ENCODE peak calls at places on chromosomes 5 and 9, in nine cellular contexts. F, H, A, J, O, W, S, R and C are unnamed samples.

GRCh38 chr9:127567898-127568617 is 44.0 kb upstream of the STXBP1 start:
- DNase-seq in J (no peak), O (no peak), A (no peak), H (peak), S (no peak), F (peak), W (peak), R (no peak), C (no peak)

GRCh38 chr9:135887585-135888050 is 19.7 kb downstream of the CAMSAP1 start:
- DNase-seq in J (peak), A (no peak), W (peak), F (no peak), S (no peak), H (no peak), R (peak), O (no peak), C (no peak)

GRCh38 chr5:128869970-128870747 is 95.1 kb upstream of the SLC27A6 start:
- DNase-seq in R (no peak), S (no peak), A (no peak), O (no peak), F (no peak), W (no peak), H (no peak), J (no peak), C (no peak)

GRCh38 chr9:12720551-12720950 is 27.4 kb downstream of the TYRP1 start:
- DNase-seq in H (no peak), J (no peak), O (no peak), W (no peak), F (no peak), A (no peak), R (no peak), S (no peak), C (no peak)

GRCh38 chr5:34657550-34657921 is 1.4 kb downstream of the RAI14 start:
- DNase-seq in W (no peak), R (no peak), O (peak), J (no peak), F (no peak), S (peak), H (peak), A (no peak), C (peak)

GRCh38 chr5:180140627-180141006 is 68.4 kb downstream of the RASGEF1C start:
- DNase-seq in F (peak), J (no peak), A (no peak), R (no peak), O (no peak), S (no peak), H (peak), W (peak), C (no peak)

GRCh38 chr5:95446009-95446408 is 54.8 kb downstream of the FAM81B start:
- DNase-seq in A (no peak), J (no peak), O (no peak), W (no peak), R (no peak), S (peak), H (no peak), F (no peak), C (no peak)

GRCh38 chr5:124528838-124529237 is 217.6 kb downstream of the ZNF608 start:
- DNase-seq in J (no peak), F (no peak), H (no peak), A (no peak), O (no peak), W (no peak), R (no peak), S (peak), C (no peak)

GRCh38 chr9:128683340-128684064 is 5.5 kb upstream of the SET start:
- DNase-seq in O (peak), R (peak), J (peak), F (peak), H (no peak), S (no peak), W (peak), A (peak), C (no peak)

GRCh38 chr5:94793816-94794198 is 175.3 kb downstream of the SLF1 start:
- DNase-seq in S (peak), R (no peak), O (no peak), J (no peak), H (no peak), W (no peak), A (no peak), F (no peak), C (no peak)

GRCh38 chr5:173764321-173765029 is 123.7 kb upstream of the CPEB4 start:
- DNase-seq in F (peak), R (peak), S (peak), W (no peak), A (peak), H (peak), O (peak), J (no peak), C (peak)

GRCh38 chr9:20726144-20726543 is 42.1 kb downstream of the FOCAD start:
- DNase-seq in R (no peak), F (no peak), S (no peak), W (no peak), H (no peak), A (no peak), J (no peak), O (no peak), C (no peak)

GRCh38 chr9:127658431-127658830 is 46.4 kb downstream of the STXBP1 start:
- DNase-seq in O (no peak), A (no peak), W (no peak), J (no peak), S (no peak), H (no peak), R (no peak), F (no peak), C (no peak)

GRCh38 chr5:127492854-127493738 is 24.3 kb upstream of the PRRC1 start:
- DNase-seq in F (no peak), W (no peak), H (no peak), S (peak), O (peak), A (no peak), J (peak), R (no peak), C (no peak)

GRCh38 chr9:75993434-75993833 is 103.0 kb downstream of the PCSK5 start:
- DNase-seq in J (no peak), R (no peak), S (peak), O (peak), H (no peak), F (no peak), W (no peak), A (no peak), C (no peak)

GRCh38 chr5:139651863-139652787 is 4.0 kb downstream of the CXXC5 start:
- DNase-seq in R (peak), F (peak), S (peak), H (peak), W (peak), O (peak), A (peak), J (peak), C (no peak)

GRCh38 chr9:38484076-38484637 is 59.9 kb upstream of the IGFBPL1 start:
- DNase-seq in H (no peak), J (no peak), F (no peak), R (no peak), A (no peak), W (no peak), O (no peak), S (no peak), C (no peak)

GRCh38 chr5:27494845-27495244 is 456.5 kb upstream of the CDH9 start:
- DNase-seq in F (no peak), W (no peak), J (no peak), O (peak), S (peak), R (no peak), A (no peak), H (no peak), C (no peak)

GRCh38 chr5:149824115-149824514 is 94.0 kb downstream of the PPARGC1B start:
- DNase-seq in F (no peak), W (no peak), R (no peak), J (no peak), S (no peak), H (no peak), O (no peak), A (no peak), C (no peak)

GRCh38 chr5:167763772-167764171 is 527.7 kb upstream of the WWC1 start:
- DNase-seq in S (peak), R (no peak), J (no peak), O (no peak), F (no peak), H (no peak), W (no peak), A (no peak), C (no peak)

GRCh38 chr5:133697536-133698258 is 85.4 kb upstream of the FSTL4 start:
- DNase-seq in F (peak), J (no peak), W (no peak), A (no peak), O (no peak), R (no peak), H (no peak), S (no peak), C (no peak)

GRCh38 chr9:89891221-89892052 is 286.6 kb downstream of the GADD45G start:
- DNase-seq in S (no peak), F (no peak), H (peak), W (no peak), A (peak), J (no peak), O (no peak), R (no peak), C (peak)

GRCh38 chr5:56075361-56075760 is 80.6 kb upstream of the IL6ST start:
- DNase-seq in J (no peak), R (no peak), A (no peak), S (peak), H (peak), W (no peak), O (no peak), F (no peak), C (no peak)

GRCh38 chr5:6506631-6507030 is 58.0 kb downstream of the UBE2QL1 start:
- DNase-seq in F (no peak), H (no peak), A (no peak), O (no peak), S (no peak), R (no peak), J (no peak), W (no peak), C (peak)

GRCh38 chr9:6413365-6414263 is 615 bp downstream of the UHRF2 start:
- DNase-seq in W (peak), H (peak), F (peak), O (peak), J (peak), A (peak), S (no peak), R (peak), C (no peak)

GRCh38 chr5:180456792-180457191 is 37.4 kb upstream of the CNOT6 start:
- DNase-seq in W (no peak), J (no peak), R (no peak), O (no peak), H (no peak), S (no peak), A (no peak), F (no peak), C (no peak)

GRCh38 chr5:82295959-82296557 is 17.9 kb upstream of the RPS23 start:
- DNase-seq in H (no peak), A (no peak), R (no peak), S (no peak), O (no peak), F (no peak), W (no peak), J (no peak), C (no peak)

GRCh38 chr9:96762562-96762961 is 15.3 kb downstream of the ZNF510 start:
- DNase-seq in R (no peak), H (no peak), W (no peak), A (no peak), S (no peak), F (no peak), O (peak), J (no peak), C (no peak)

GRCh38 chr5:1706021-1706420 is 93.6 kb downstream of the MRPL36 start:
- DNase-seq in R (no peak), W (peak), H (no peak), A (no peak), O (no peak), F (no peak), S (no peak), J (no peak), C (no peak)

GRCh38 chr9:76758476-76758875 is 5.8 kb upstream of the PCA3 start:
- DNase-seq in F (no peak), W (no peak), O (no peak), A (no peak), R (no peak), J (no peak), H (no peak), S (peak), C (no peak)

GRCh38 chr5:14082973-14083372 is 60.2 kb upstream of the TRIO start:
- DNase-seq in R (no peak), O (no peak), W (no peak), J (no peak), A (no peak), F (no peak), H (no peak), S (no peak), C (no peak)

GRCh38 chr9:14132798-14133197 is 181.1 kb downstream of the NFIB start:
- DNase-seq in H (no peak), S (no peak), J (no peak), O (no peak), F (no peak), W (no peak), R (no peak), A (no peak), C (no peak)

GRCh38 chr5:133993563-133993962 is 11.2 kb downstream of the VDAC1 start:
- DNase-seq in O (no peak), J (no peak), F (no peak), W (no peak), R (no peak), H (no peak), S (no peak), A (no peak), C (no peak)

GRCh38 chr5:167389537-167389936 is 901.9 kb upstream of the WWC1 start:
- DNase-seq in J (no peak), S (peak), O (no peak), A (no peak), R (no peak), F (no peak), W (no peak), H (no peak), C (no peak)

GRCh38 chr5:76579166-76579765 is 43.9 kb downstream of the F2RL2 start:
- DNase-seq in S (peak), O (no peak), F (no peak), J (no peak), H (no peak), W (no peak), R (no peak), A (no peak), C (no peak)

GRCh38 chr9:34984049-34984448 is 5.5 kb upstream of the DNAJB5 start:
- DNase-seq in S (no peak), H (no peak), O (no peak), W (no peak), A (no peak), R (no peak), F (no peak), J (peak), C (no peak)

GRCh38 chr5:98936948-98937715 is 8.3 kb upstream of the CHD1 start:
- DNase-seq in A (no peak), R (no peak), S (no peak), F (no peak), W (no peak), H (no peak), O (no peak), J (no peak), C (no peak)

GRCh38 chr5:96228449-96228848 is 204.6 kb downstream of the PCSK1 start:
- DNase-seq in H (no peak), A (no peak), R (no peak), F (no peak), S (peak), W (no peak), O (no peak), J (no peak), C (no peak)

GRCh38 chr9:133089271-133089671 is 27.5 kb downstream of the CEL start:
- DNase-seq in W (no peak), O (peak), A (no peak), H (no peak), F (no peak), S (no peak), R (no peak), J (no peak), C (no peak)

GRCh38 chr5:131482556-131483088 is 152.4 kb downstream of the RAPGEF6 start:
- DNase-seq in A (no peak), F (no peak), R (no peak), H (no peak), S (no peak), O (no peak), W (no peak), J (no peak), C (no peak)
- H3K27ac ChIP-seq in A (no peak), F (no peak), R (no peak), H (no peak), S (no peak), O (peak), W (no peak), J (no peak), C (no peak)

DNA sequence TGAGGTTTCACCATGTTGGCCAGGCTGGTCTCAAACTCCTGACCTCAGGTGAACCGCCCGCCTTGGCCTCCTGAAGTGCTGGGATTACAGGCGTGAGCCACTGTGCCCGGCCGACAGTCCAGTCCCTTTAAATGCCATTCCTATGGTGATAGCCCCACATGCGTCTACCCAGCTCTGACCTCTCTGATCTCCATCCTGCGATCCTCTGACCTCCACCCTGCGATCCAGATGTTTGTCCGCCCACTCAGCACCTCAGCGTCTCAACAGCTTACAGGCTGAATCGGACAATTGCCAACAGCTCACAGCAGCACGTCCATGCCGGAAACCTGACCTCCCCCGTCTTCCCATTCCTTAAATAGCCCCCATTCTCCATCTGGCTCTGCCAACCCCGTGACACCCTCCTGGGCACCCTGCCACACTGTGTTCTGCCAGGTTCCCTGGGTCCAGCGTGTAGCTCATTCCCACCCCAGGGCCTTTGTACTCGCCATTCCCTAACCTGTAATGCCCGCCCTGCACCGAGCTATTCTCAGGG is 44.0 kb upstream of the RNU6ATAC start:
- DNase-seq in A (peak), S (no peak), F (peak), R (peak), W (no peak), H (peak), O (no peak), J (no peak), C (no peak)
- H3K27ac ChIP-seq in A (peak), S (no peak), F (no peak), R (no peak), W (no peak), H (peak), O (no peak), J (no peak), C (no peak)

DNA sequence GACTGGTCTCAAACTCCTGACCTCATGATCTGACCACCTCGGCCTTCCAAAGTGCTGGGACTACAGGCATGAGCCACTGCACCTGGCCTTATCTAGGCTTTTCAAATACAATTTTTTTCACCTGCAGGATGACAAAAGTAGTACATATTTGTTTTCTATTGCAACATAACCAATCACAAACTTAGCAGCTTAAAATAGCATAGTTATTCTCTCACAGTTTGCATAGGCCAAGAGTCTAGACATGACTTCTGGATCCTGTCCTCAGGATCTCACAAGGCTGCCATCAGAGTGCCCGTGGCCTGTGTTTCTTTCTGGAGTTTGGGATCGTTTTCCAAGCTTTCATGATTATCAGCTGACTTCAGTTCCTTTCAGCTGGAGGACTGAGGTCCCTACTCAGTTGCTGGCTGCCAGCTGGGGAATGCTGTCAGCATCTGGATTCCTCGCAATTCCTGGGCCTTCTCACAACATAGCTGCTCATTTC is 348.9 kb downstream of the ARHGEF28 start:
- DNase-seq in F (no peak), S (no peak), W (no peak), A (no peak), H (no peak), R (no peak), O (no peak), J (no peak), C (no peak)
- H3K27ac ChIP-seq in F (no peak), S (no peak), W (no peak), A (no peak), H (no peak), R (no peak), O (no peak), J (no peak), C (no peak)

GRCh38 chr5:178332096-178332780 is 99.6 kb upstream of the PHYKPL start:
- DNase-seq in O (no peak), R (no peak), J (no peak), A (no peak), S (no peak), W (no peak), H (peak), F (no peak), C (no peak)
- H3K27ac ChIP-seq in O (no peak), R (peak), J (no peak), A (peak), S (no peak), W (no peak), H (peak), F (no peak), C (peak)

DNA sequence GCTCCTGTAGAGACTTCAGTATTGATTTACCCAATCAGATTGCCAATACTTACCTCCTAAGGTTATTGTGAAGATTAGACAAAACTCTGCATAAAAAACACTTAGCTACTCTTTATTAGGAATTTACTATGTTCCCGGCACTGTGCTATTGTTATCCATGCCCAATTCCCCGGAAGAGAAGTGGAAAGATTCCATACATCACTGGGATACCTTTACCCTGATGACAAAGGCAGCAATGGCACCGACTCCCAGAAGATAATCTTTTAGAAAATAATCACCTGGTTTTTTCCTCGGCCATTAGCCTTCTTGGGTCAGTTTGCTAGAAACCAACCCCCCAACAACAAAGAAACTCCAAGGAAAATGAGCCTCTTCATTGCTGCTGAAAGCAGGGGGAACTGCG is 226.0 kb downstream of the SNX18 start:
- DNase-seq in O (no peak), R (no peak), W (no peak), S (no peak), J (no peak), A (no peak), H (no peak), F (no peak), C (no peak)
- H3K27ac ChIP-seq in O (peak), R (peak), W (no peak), S (peak), J (peak), A (peak), H (peak), F (peak), C (peak)